ENCODE peak calls at places on chromosomes 5 and 9, in six cellular contexts. G, T, R, P, Q and X are unnamed samples.

GRCh38 chr9:72129271-72130156 is 19.7 kb upstream of the GDA start:
- DNase-seq in G (no peak), T (no peak), R (no peak), P (no peak), Q (no peak), X (no peak)

GRCh38 chr5:161549106-161549505 is 2.6 kb upstream of the GABRB2 start:
- DNase-seq in G (no peak), T (no peak), R (no peak), P (no peak), Q (no peak), X (no peak)

GRCh38 chr9:84397822-84398221 is 57.3 kb upstream of the SLC28A3 start:
- DNase-seq in G (no peak), T (peak; percentile 10), R (peak; percentile 59), P (no peak), Q (no peak), X (no peak)

GRCh38 chr9:83013867-83014605 is 48.9 kb downstream of the RASEF start:
- DNase-seq in G (no peak), T (no peak), R (no peak), P (no peak), Q (no peak), X (no peak)

GRCh38 chr5:36685631-36686147 is 79.3 kb downstream of the SLC1A3 start:
- DNase-seq in G (no peak), T (peak; percentile 18), R (no peak), P (no peak), Q (no peak), X (no peak)

GRCh38 chr5:32953694-32954093 is 242.6 kb downstream of the NPR3 start:
- DNase-seq in G (no peak), T (no peak), R (no peak), P (no peak), Q (no peak), X (no peak)

GRCh38 chr5:147522435-147522834 is 12.6 kb upstream of the DPYSL3 start:
- DNase-seq in G (peak; percentile 90), T (peak; percentile 91), R (peak; percentile 37), P (no peak), Q (no peak), X (no peak)

GRCh38 chr5:3650315-3650714 is 54.7 kb downstream of the IRX1 start:
- DNase-seq in G (no peak), T (no peak), R (no peak), P (no peak), Q (no peak), X (peak; percentile 39)

GRCh38 chr9:27276182-27277030 is 20.5 kb downstream of the EQTN start:
- DNase-seq in G (peak; percentile 42), T (peak; percentile 55), R (peak; percentile 44), P (peak; percentile 20), Q (no peak), X (no peak)

GRCh38 chr5:126597156-126597555 is 2.1 kb upstream of the ALDH7A1 start:
- DNase-seq in G (no peak), T (peak; percentile 19), R (peak; percentile 86), P (no peak), Q (no peak), X (no peak)

GRCh38 chr5:100902406-100903035 is 561 bp downstream of the ST8SIA4 start:
- DNase-seq in G (no peak), T (no peak), R (no peak), P (no peak), Q (no peak), X (no peak)

GRCh38 chr5:174175869-174176268 is 130.4 kb downstream of the NSG2 start:
- DNase-seq in G (no peak), T (no peak), R (no peak), P (no peak), Q (no peak), X (no peak)

GRCh38 chr9:95147452-95147851 is 170.1 kb downstream of the FANCC start:
- DNase-seq in G (no peak), T (no peak), R (no peak), P (no peak), Q (no peak), X (no peak)

GRCh38 chr9:136616307-136616635 is 46.4 kb upstream of the EGFL7 start:
- DNase-seq in G (no peak), T (no peak), R (no peak), P (no peak), Q (no peak), X (no peak)

GRCh38 chr9:116355153-116355827 is 201.7 kb downstream of the PAPPA start:
- DNase-seq in G (no peak), T (no peak), R (no peak), P (no peak), Q (no peak), X (no peak)

GRCh38 chr5:13746026-13746425 is 198.5 kb downstream of the DNAH5 start:
- DNase-seq in G (no peak), T (no peak), R (no peak), P (no peak), Q (no peak), X (no peak)

GRCh38 chr9:113215142-113215541 is 5.9 kb downstream of the FKBP15 start:
- DNase-seq in G (no peak), T (peak; percentile 22), R (peak; percentile 56), P (no peak), Q (no peak), X (no peak)

GRCh38 chr9:134332841-134333233 is 6.6 kb downstream of the RXRA start:
- DNase-seq in G (no peak), T (no peak), R (no peak), P (no peak), Q (no peak), X (no peak)

GRCh38 chr9:136626066-136626725 is 36.5 kb upstream of the EGFL7 start:
- DNase-seq in G (no peak), T (no peak), R (no peak), P (no peak), Q (no peak), X (no peak)

GRCh38 chr5:40431734-40432133 is 248.0 kb upstream of the PTGER4 start:
- DNase-seq in G (no peak), T (no peak), R (no peak), P (no peak), Q (no peak), X (no peak)

GRCh38 chr9:21412109-21412508 is 3.2 kb downstream of the IFNA8 start:
- DNase-seq in G (no peak), T (no peak), R (no peak), P (no peak), Q (no peak), X (no peak)

GRCh38 chr5:88724201-88724600 is 158.8 kb downstream of the MEF2C start:
- DNase-seq in G (no peak), T (peak; percentile 53), R (no peak), P (no peak), Q (no peak), X (no peak)

GRCh38 chr5:38453506-38453905 is 102.9 kb downstream of the LIFR start:
- DNase-seq in G (no peak), T (no peak), R (no peak), P (no peak), Q (no peak), X (no peak)

GRCh38 chr5:43017438-43017820 is 22.7 kb downstream of the ANXA2R start:
- DNase-seq in G (peak; percentile 16), T (peak; percentile 35), R (no peak), P (no peak), Q (no peak), X (no peak)

GRCh38 chr9:34630402-34631154 is 1.7 kb upstream of the ARID3C start:
- DNase-seq in G (no peak), T (no peak), R (peak; percentile 45), P (no peak), Q (no peak), X (no peak)

GRCh38 chr9:12604154-12604825 is 88.9 kb upstream of the TYRP1 start:
- DNase-seq in G (no peak), T (peak; percentile 47), R (peak; percentile 51), P (no peak), Q (no peak), X (no peak)

GRCh38 chr5:56142620-56143431 is 90.3 kb downstream of the ANKRD55 start:
- DNase-seq in G (no peak), T (no peak), R (peak; percentile 18), P (no peak), Q (no peak), X (no peak)

GRCh38 chr5:180785151-180785781 is 17.3 kb downstream of the MGAT1 start:
- DNase-seq in G (no peak), T (no peak), R (no peak), P (no peak), Q (no peak), X (no peak)

GRCh38 chr9:137271696-137272076 is 5.8 kb upstream of the TOR4A start:
- DNase-seq in G (no peak), T (no peak), R (no peak), P (no peak), Q (no peak), X (no peak)

GRCh38 chr9:77211561-77211960 is 34.2 kb downstream of the VPS13A start:
- DNase-seq in G (no peak), T (no peak), R (no peak), P (no peak), Q (no peak), X (no peak)

GRCh38 chr9:33465596-33466564 is 7.8 kb downstream of the NOL6 start:
- DNase-seq in G (no peak), T (no peak), R (no peak), P (no peak), Q (no peak), X (no peak)

GRCh38 chr9:113247640-113248039 is 26.3 kb downstream of the SLC31A1 start:
- DNase-seq in G (peak; percentile 18), T (no peak), R (no peak), P (no peak), Q (no peak), X (no peak)

GRCh38 chr9:123702477-123702876 is 227.4 kb downstream of the DENND1A start:
- DNase-seq in G (no peak), T (no peak), R (no peak), P (no peak), Q (no peak), X (no peak)

GRCh38 chr5:120207139-120207538 is 257.0 kb upstream of the PRR16 start:
- DNase-seq in G (no peak), T (no peak), R (no peak), P (no peak), Q (no peak), X (no peak)